ENCODE peak calls at places on chromosomes 7 and 10, in ten cellular contexts. B is naive thymus-derived CD4-positive, alpha-beta T cell; I is kidney glomerular epithelial cell; C is EL; L is T follicular helper cell; K is NCI-H748 treated with DMSO at 0.1 percent for 48 hours; Y is progenitor cell of endocrine pancreas; R is stimulated activated CD4-positive, alpha-beta T cell treated with anti-CD3 and anti-CD28 coated beads, TNF-alpha, amount 100 ng/mL, for 24 hours; S is non-pigmented ciliary epithelial cell; X is naive B cell. T is an unnamed sample.

GRCh38 chr7:107152011-107152410 is 16.8 kb upstream of the HBP1 start:
- DNase-seq in B (no peak), I (peak; percentile 18), C (peak; percentile 58), L (no peak), K (no peak), Y (no peak), R (no peak), S (no peak), X (no peak), T (no peak)

GRCh38 chr10:78432582-78432981 is 398.9 kb downstream of the RPS24 start:
- DNase-seq in B (no peak), I (no peak), C (no peak), L (no peak), K (no peak), Y (no peak), R (no peak), S (no peak), X (no peak), T (no peak)

GRCh38 chr10:19749185-19749729 is 67.0 kb upstream of the PLXDC2 start:
- DNase-seq in B (no peak), I (peak; percentile 19), C (peak; percentile 56), L (no peak), K (no peak), Y (no peak), R (no peak), S (peak; percentile 65), X (no peak), T (no peak)

GRCh38 chr10:79407397-79407796 is 38.0 kb downstream of the ZCCHC24 start:
- DNase-seq in B (no peak), I (no peak), C (no peak), L (no peak), K (no peak), Y (no peak), R (no peak), S (no peak), X (no peak), T (no peak)

GRCh38 chr7:88888684-88889083 is 93.1 kb upstream of the TEX47 start:
- DNase-seq in B (no peak), I (no peak), C (no peak), L (no peak), K (no peak), Y (no peak), R (no peak), S (no peak), X (no peak), T (no peak)

GRCh38 chr7:64849250-64849923 is 53.7 kb upstream of the ZNF273 start:
- DNase-seq in B (no peak), I (no peak), C (peak; percentile 29), L (no peak), K (peak; percentile 68), Y (no peak), R (no peak), S (peak; percentile 1), X (no peak), T (no peak)

GRCh38 chr7:73715648-73716317 is 3.7 kb downstream of the STX1A start:
- DNase-seq in B (no peak), I (peak; percentile 88), C (peak; percentile 96), L (no peak), K (no peak), Y (no peak), R (peak; percentile 78), S (peak; percentile 89), X (no peak), T (no peak)

GRCh38 chr10:122557516-122557915 is 3.0 kb upstream of the DMBT1 start:
- DNase-seq in B (no peak), I (no peak), C (no peak), L (no peak), K (no peak), Y (no peak), R (no peak), S (no peak), X (no peak), T (no peak)

GRCh38 chr10:118952493-118953295 is 76.8 kb upstream of the NANOS1 start:
- DNase-seq in B (no peak), I (no peak), C (no peak), L (no peak), K (no peak), Y (no peak), R (no peak), S (no peak), X (no peak), T (no peak)

GRCh38 chr7:47202146-47202768 is 379.7 kb downstream of the TNS3 start:
- DNase-seq in B (no peak), I (no peak), C (no peak), L (no peak), K (no peak), Y (no peak), R (no peak), S (no peak), X (no peak), T (no peak)

GRCh38 chr10:101297901-101298451 is 56.0 kb upstream of the BTRC start:
- DNase-seq in B (peak; percentile 77), I (peak; percentile 49), C (peak; percentile 50), L (peak; percentile 60), K (peak; percentile 24), Y (peak; percentile 66), R (peak; percentile 80), S (no peak), X (peak; percentile 55), T (peak; percentile 26)

GRCh38 chr7:2522780-2523433 is 3.3 kb downstream of the LFNG start:
- DNase-seq in B (no peak), I (peak; percentile 63), C (peak; percentile 88), L (no peak), K (no peak), Y (no peak), R (peak; percentile 47), S (no peak), X (no peak), T (no peak)

GRCh38 chr7:33836797-33837355 is 68.5 kb upstream of the BMPER start:
- DNase-seq in B (no peak), I (no peak), C (no peak), L (no peak), K (no peak), Y (no peak), R (no peak), S (no peak), X (no peak), T (no peak)

GRCh38 chr7:148697256-148697841 is 1.4 kb upstream of the CUL1 start:
- DNase-seq in B (no peak), I (no peak), C (peak; percentile 78), L (no peak), K (no peak), Y (no peak), R (peak; percentile 67), S (no peak), X (peak; percentile 19), T (peak; percentile 35)

GRCh38 chr10:114706458-114707055 is 48.5 kb upstream of the ABLIM1 start:
- DNase-seq in B (no peak), I (no peak), C (no peak), L (no peak), K (no peak), Y (no peak), R (no peak), S (no peak), X (no peak), T (no peak)

GRCh38 chr7:159097661-159098423 is 46.8 kb downstream of the VIPR2 start:
- DNase-seq in B (no peak), I (no peak), C (no peak), L (no peak), K (no peak), Y (no peak), R (no peak), S (no peak), X (no peak), T (no peak)

GRCh38 chr10:5589963-5590511 is 65.3 kb downstream of the CALML3 start:
- DNase-seq in B (no peak), I (peak; percentile 9), C (peak; percentile 65), L (no peak), K (no peak), Y (no peak), R (peak; percentile 13), S (no peak), X (no peak), T (no peak)

GRCh38 chr10:132805599-132805998 is 19.7 kb upstream of the NKX6-2 start:
- DNase-seq in B (no peak), I (no peak), C (no peak), L (no peak), K (no peak), Y (no peak), R (no peak), S (no peak), X (no peak), T (no peak)

GRCh38 chr10:87829986-87830732 is 12.1 kb upstream of the ATAD1 start:
- DNase-seq in B (no peak), I (peak; percentile 1), C (no peak), L (no peak), K (no peak), Y (no peak), R (no peak), S (no peak), X (no peak), T (no peak)